ENCODE peak calls at places on chromosomes 6 and 20, in six cellular contexts. One of them, this sample, is unnamed.
A peak's percentile ranks its signal among the peaks of the same experiment; 100 is the strongest.

GRCh38 chr6:168247456-168248147 is 72.0 kb downstream of the DACT2 start:
- DNase-seq in HepG2: peak; percentile 40
- DNase-seq in K562: no peak
- DNase-seq in A549: peak; percentile 38
- DNase-seq in IMR-90: no peak
- DNase-seq in GM12878: no peak
- DNase-seq in this sample: peak; percentile 76

GRCh38 chr6:10138917-10139316 is 276.0 kb downstream of the TFAP2A start:
- DNase-seq in HepG2: no peak
- DNase-seq in K562: no peak
- DNase-seq in A549: no peak
- DNase-seq in IMR-90: peak; percentile 21
- DNase-seq in GM12878: no peak
- DNase-seq in this sample: no peak

GRCh38 chr6:87308970-87309369 is 13.4 kb upstream of the SMIM8 start:
- DNase-seq in HepG2: no peak
- DNase-seq in K562: no peak
- DNase-seq in A549: no peak
- DNase-seq in IMR-90: peak; percentile 4
- DNase-seq in GM12878: no peak
- DNase-seq in this sample: no peak

GRCh38 chr6:137867685-137868509 is 838 bp downstream of the TNFAIP3 start:
- DNase-seq in HepG2: no peak
- DNase-seq in K562: peak; percentile 46
- DNase-seq in A549: no peak
- DNase-seq in IMR-90: peak; percentile 37
- DNase-seq in GM12878: no peak
- DNase-seq in this sample: no peak

GRCh38 chr20:21436186-21436585 is 38.9 kb upstream of the NKX2-4 start:
- DNase-seq in HepG2: peak; percentile 13
- DNase-seq in K562: no peak
- DNase-seq in A549: peak; percentile 25
- DNase-seq in IMR-90: peak; percentile 72
- DNase-seq in GM12878: no peak
- DNase-seq in this sample: no peak

GRCh38 chr20:54284928-54285704 is 77.2 kb downstream of the PFDN4 start:
- DNase-seq in HepG2: no peak
- DNase-seq in K562: no peak
- DNase-seq in A549: no peak
- DNase-seq in IMR-90: peak; percentile 6
- DNase-seq in GM12878: no peak
- DNase-seq in this sample: no peak

GRCh38 chr6:26194774-26195375 is 107.6 kb downstream of the HFE start:
- DNase-seq in HepG2: no peak
- DNase-seq in K562: no peak
- DNase-seq in A549: no peak
- DNase-seq in IMR-90: peak; percentile 32
- DNase-seq in GM12878: no peak
- DNase-seq in this sample: no peak

GRCh38 chr6:18154507-18155272 is at the start of gene TPMT:
- DNase-seq in HepG2: no peak
- DNase-seq in K562: no peak
- DNase-seq in A549: peak; percentile 62
- DNase-seq in IMR-90: no peak
- DNase-seq in GM12878: no peak
- DNase-seq in this sample: no peak

GRCh38 chr6:52984247-52984646 is 10.8 kb downstream of the GSTA4 start:
- DNase-seq in HepG2: no peak
- DNase-seq in K562: no peak
- DNase-seq in A549: no peak
- DNase-seq in IMR-90: no peak
- DNase-seq in GM12878: peak; percentile 31
- DNase-seq in this sample: no peak

GRCh38 chr6:158068893-158069799 is 87.5 kb downstream of the SYNJ2 start:
- DNase-seq in HepG2: no peak
- DNase-seq in K562: peak; percentile 34
- DNase-seq in A549: peak; percentile 65
- DNase-seq in IMR-90: peak; percentile 58
- DNase-seq in GM12878: no peak
- DNase-seq in this sample: no peak

GRCh38 chr6:104623052-104623690 is 236.5 kb downstream of the HACE1 start:
- DNase-seq in HepG2: no peak
- DNase-seq in K562: no peak
- DNase-seq in A549: peak; percentile 2
- DNase-seq in IMR-90: no peak
- DNase-seq in GM12878: no peak
- DNase-seq in this sample: peak; percentile 39

GRCh38 chr20:14009206-14009605 is 13.9 kb downstream of the MACROD2 start:
- DNase-seq in HepG2: no peak
- DNase-seq in K562: no peak
- DNase-seq in A549: no peak
- DNase-seq in IMR-90: no peak
- DNase-seq in GM12878: no peak
- DNase-seq in this sample: no peak

GRCh38 chr20:17866234-17867001 is 102.2 kb downstream of the SNX5 start:
- DNase-seq in HepG2: no peak
- DNase-seq in K562: no peak
- DNase-seq in A549: no peak
- DNase-seq in IMR-90: no peak
- DNase-seq in GM12878: no peak
- DNase-seq in this sample: no peak

GRCh38 chr20:33092361-33092760 is 12.9 kb downstream of the BPIFB4 start:
- DNase-seq in HepG2: no peak
- DNase-seq in K562: no peak
- DNase-seq in A549: no peak
- DNase-seq in IMR-90: no peak
- DNase-seq in GM12878: no peak
- DNase-seq in this sample: no peak

GRCh38 chr20:44730441-44730840 is 15.2 kb upstream of the KCNK15 start:
- DNase-seq in HepG2: no peak
- DNase-seq in K562: no peak
- DNase-seq in A549: no peak
- DNase-seq in IMR-90: peak; percentile 77
- DNase-seq in GM12878: no peak
- DNase-seq in this sample: no peak

GRCh38 chr20:59148713-59149493 is 14.7 kb upstream of the ZNF831 start:
- DNase-seq in HepG2: no peak
- DNase-seq in K562: no peak
- DNase-seq in A549: no peak
- DNase-seq in IMR-90: no peak
- DNase-seq in GM12878: no peak
- DNase-seq in this sample: no peak

GRCh38 chr6:150490586-150490985 is 109.1 kb upstream of the PLEKHG1 start:
- DNase-seq in HepG2: no peak
- DNase-seq in K562: no peak
- DNase-seq in A549: no peak
- DNase-seq in IMR-90: no peak
- DNase-seq in GM12878: no peak
- DNase-seq in this sample: no peak

GRCh38 chr6:107121964-107122495 is 6.7 kb upstream of the BEND3 start:
- DNase-seq in HepG2: no peak
- DNase-seq in K562: no peak
- DNase-seq in A549: no peak
- DNase-seq in IMR-90: no peak
- DNase-seq in GM12878: no peak
- DNase-seq in this sample: no peak

GRCh38 chr6:149716181-149716580 is 1.7 kb downstream of the LATS1 start:
- DNase-seq in HepG2: no peak
- DNase-seq in K562: no peak
- DNase-seq in A549: no peak
- DNase-seq in IMR-90: no peak
- DNase-seq in GM12878: no peak
- DNase-seq in this sample: no peak

GRCh38 chr6:16511048-16511660 is 250.1 kb downstream of the ATXN1 start:
- DNase-seq in HepG2: peak; percentile 44
- DNase-seq in K562: peak; percentile 31
- DNase-seq in A549: peak; percentile 12
- DNase-seq in IMR-90: peak; percentile 48
- DNase-seq in GM12878: no peak
- DNase-seq in this sample: peak; percentile 42

GRCh38 chr20:37007898-37008649 is 56.6 kb upstream of the SAMHD1 start:
- DNase-seq in HepG2: peak; percentile 40
- DNase-seq in K562: peak; percentile 28
- DNase-seq in A549: no peak
- DNase-seq in IMR-90: peak; percentile 56
- DNase-seq in GM12878: no peak
- DNase-seq in this sample: peak; percentile 16

GRCh38 chr6:21856096-21856825 is 262.7 kb downstream of the SOX4 start:
- DNase-seq in HepG2: no peak
- DNase-seq in K562: no peak
- DNase-seq in A549: peak; percentile 4
- DNase-seq in IMR-90: peak; percentile 88
- DNase-seq in GM12878: no peak
- DNase-seq in this sample: no peak

GRCh38 chr6:43175676-43176422 is 4.8 kb downstream of the SRF start:
- DNase-seq in HepG2: no peak
- DNase-seq in K562: no peak
- DNase-seq in A549: no peak
- DNase-seq in IMR-90: no peak
- DNase-seq in GM12878: no peak
- DNase-seq in this sample: no peak

GRCh38 chr6:92364948-92365386 is 1054.4 kb downstream of the EPHA7 start:
- DNase-seq in HepG2: peak; percentile 96
- DNase-seq in K562: no peak
- DNase-seq in A549: no peak
- DNase-seq in IMR-90: peak; percentile 31
- DNase-seq in GM12878: no peak
- DNase-seq in this sample: no peak

GRCh38 chr6:33142501-33142900 is 49.8 kb downstream of the COL11A2 start:
- DNase-seq in HepG2: no peak
- DNase-seq in K562: no peak
- DNase-seq in A549: no peak
- DNase-seq in IMR-90: no peak
- DNase-seq in GM12878: no peak
- DNase-seq in this sample: no peak

GRCh38 chr6:162187168-162187935 is 540.2 kb downstream of the PRKN start:
- DNase-seq in HepG2: no peak
- DNase-seq in K562: no peak
- DNase-seq in A549: no peak
- DNase-seq in IMR-90: no peak
- DNase-seq in GM12878: no peak
- DNase-seq in this sample: no peak

GRCh38 chr6:105401247-105402089 is 1.4 kb downstream of the PREP start:
- DNase-seq in HepG2: no peak
- DNase-seq in K562: no peak
- DNase-seq in A549: no peak
- DNase-seq in IMR-90: peak; percentile 41
- DNase-seq in GM12878: no peak
- DNase-seq in this sample: no peak

GRCh38 chr20:5844063-5844681 is 94.0 kb downstream of the SHLD1 start:
- DNase-seq in HepG2: peak; percentile 56
- DNase-seq in K562: no peak
- DNase-seq in A549: peak; percentile 96
- DNase-seq in IMR-90: peak; percentile 28
- DNase-seq in GM12878: peak; percentile 78
- DNase-seq in this sample: no peak
- TF ChIP-seq BHLHE40 in HepG2: no peak
- TF ChIP-seq BHLHE40 in K562: no peak
- TF ChIP-seq BHLHE40 in A549: no peak
- TF ChIP-seq BHLHE40 in IMR-90: no peak
- TF ChIP-seq BHLHE40 in GM12878: peak; percentile 47
- TF ChIP-seq BHLHE40 in this sample: no peak

GRCh38 chr20:57445298-57445697 is 54.1 kb downstream of the RBM38 start:
- DNase-seq in HepG2: no peak
- DNase-seq in K562: no peak
- DNase-seq in A549: no peak
- DNase-seq in IMR-90: peak; percentile 76
- DNase-seq in GM12878: no peak
- DNase-seq in this sample: no peak
- TF ChIP-seq BHLHE40 in HepG2: no peak
- TF ChIP-seq BHLHE40 in K562: no peak
- TF ChIP-seq BHLHE40 in A549: no peak
- TF ChIP-seq BHLHE40 in IMR-90: peak; percentile 56
- TF ChIP-seq BHLHE40 in GM12878: no peak
- TF ChIP-seq BHLHE40 in this sample: no peak

DNA sequence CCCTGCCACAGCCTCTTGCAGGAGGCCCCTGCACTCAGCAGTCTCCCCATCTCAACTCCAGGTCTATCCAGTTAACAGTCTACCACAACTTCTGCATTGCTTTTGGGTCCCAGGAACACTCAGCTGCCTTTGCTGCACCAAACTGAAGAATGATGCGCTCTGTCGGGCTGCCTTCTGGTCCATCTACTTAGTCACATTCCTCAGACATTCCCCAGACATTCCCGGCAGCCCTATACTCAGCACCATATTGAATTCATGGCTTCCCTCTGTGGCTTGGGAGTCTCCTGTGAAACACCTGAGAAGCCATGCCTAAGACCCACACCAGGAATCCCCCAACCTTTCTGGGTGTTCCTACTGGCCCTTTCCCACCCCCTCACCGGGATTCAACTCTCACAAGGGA is 99.6 kb upstream of the COL21A1 start:
- DNase-seq in HepG2: no peak
- DNase-seq in K562: no peak
- DNase-seq in A549: no peak
- DNase-seq in IMR-90: no peak
- DNase-seq in GM12878: no peak
- DNase-seq in this sample: no peak
- TF ChIP-seq BHLHE40 in HepG2: no peak
- TF ChIP-seq BHLHE40 in K562: no peak
- TF ChIP-seq BHLHE40 in A549: no peak
- TF ChIP-seq BHLHE40 in IMR-90: no peak
- TF ChIP-seq BHLHE40 in GM12878: no peak
- TF ChIP-seq BHLHE40 in this sample: no peak

GRCh38 chr6:7813193-7813592 is 87.3 kb downstream of the BMP6 start:
- DNase-seq in HepG2: no peak
- DNase-seq in K562: no peak
- DNase-seq in A549: no peak
- DNase-seq in IMR-90: no peak
- DNase-seq in GM12878: no peak
- DNase-seq in this sample: no peak

GRCh38 chr6:7805828-7806227 is 79.9 kb downstream of the BMP6 start:
- DNase-seq in HepG2: no peak
- DNase-seq in K562: no peak
- DNase-seq in A549: no peak
- DNase-seq in IMR-90: no peak
- DNase-seq in GM12878: no peak
- DNase-seq in this sample: no peak

GRCh38 chr6:7812623-7813022 is 86.7 kb downstream of the BMP6 start:
- DNase-seq in HepG2: no peak
- DNase-seq in K562: no peak
- DNase-seq in A549: no peak
- DNase-seq in IMR-90: no peak
- DNase-seq in GM12878: no peak
- DNase-seq in this sample: no peak

GRCh38 chr6:7811441-7811840 is 85.5 kb downstream of the BMP6 start:
- DNase-seq in HepG2: no peak
- DNase-seq in K562: no peak
- DNase-seq in A549: no peak
- DNase-seq in IMR-90: no peak
- DNase-seq in GM12878: no peak
- DNase-seq in this sample: no peak

DNA sequence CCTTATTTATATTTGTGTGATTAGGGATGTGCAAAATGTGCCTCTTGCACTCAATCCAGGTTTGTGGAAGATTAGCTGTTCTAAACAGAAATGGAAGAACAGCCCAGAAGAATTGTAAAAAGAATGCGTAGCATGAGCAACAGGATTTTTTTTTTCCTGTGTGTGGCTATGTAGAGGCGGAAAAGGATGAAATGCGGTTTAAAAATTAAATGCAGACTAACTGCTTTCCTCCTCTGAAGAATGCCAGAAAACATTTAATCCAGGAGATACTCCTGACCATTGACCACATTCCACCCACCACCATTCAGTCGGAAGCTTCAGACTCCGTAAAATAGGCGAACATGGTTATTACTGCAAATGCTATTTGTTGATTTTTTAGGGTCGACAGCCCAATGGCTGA is 83.4 kb downstream of the BMP6 start:
- DNase-seq in HepG2: no peak
- DNase-seq in K562: no peak
- DNase-seq in A549: no peak
- DNase-seq in IMR-90: no peak
- DNase-seq in GM12878: no peak
- DNase-seq in this sample: no peak
- TF ChIP-seq BHLHE40 in HepG2: no peak
- TF ChIP-seq BHLHE40 in K562: no peak
- TF ChIP-seq BHLHE40 in A549: no peak
- TF ChIP-seq BHLHE40 in IMR-90: no peak
- TF ChIP-seq BHLHE40 in GM12878: no peak
- TF ChIP-seq BHLHE40 in this sample: no peak